ENCODE peak calls at places on chromosomes 13 and 19, in eight cellular contexts. One of them, this sample, is unnamed.

GRCh38 chr19:51799998-51800848 is 5.3 kb downstream of the FPR3 start:
- DNase-seq in OCI-LY7: no peak
- DNase-seq in PC-3: no peak
- DNase-seq in SK-N-SH: no peak
- DNase-seq in neural progenitor cell: no peak
- DNase-seq in GM23248: no peak
- DNase-seq in MM.1S: no peak
- DNase-seq in hepatocyte: no peak
- DNase-seq in this sample: no peak

GRCh38 chr19:42629191-42629590 is 34.5 kb upstream of the CEACAM8 start:
- DNase-seq in OCI-LY7: no peak
- DNase-seq in hepatocyte: no peak
- DNase-seq in PC-3: no peak
- DNase-seq in GM23248: peak
- DNase-seq in SK-N-SH: no peak
- DNase-seq in neural progenitor cell: no peak
- DNase-seq in MM.1S: no peak
- DNase-seq in this sample: no peak

GRCh38 chr19:10061717-10062310 is 24.3 kb upstream of the SHFL start:
- DNase-seq in MM.1S: no peak
- DNase-seq in hepatocyte: no peak
- DNase-seq in GM23248: peak
- DNase-seq in neural progenitor cell: peak
- DNase-seq in SK-N-SH: no peak
- DNase-seq in PC-3: no peak
- DNase-seq in OCI-LY7: no peak
- DNase-seq in this sample: peak

GRCh38 chr19:12629215-12629614 is 18.5 kb downstream of the ZNF791 start:
- DNase-seq in GM23248: no peak
- DNase-seq in SK-N-SH: no peak
- DNase-seq in neural progenitor cell: no peak
- DNase-seq in PC-3: no peak
- DNase-seq in MM.1S: no peak
- DNase-seq in hepatocyte: no peak
- DNase-seq in OCI-LY7: no peak
- DNase-seq in this sample: no peak

GRCh38 chr19:46791944-46792343 is 3.5 kb upstream of the SLC1A5 start:
- DNase-seq in neural progenitor cell: no peak
- DNase-seq in MM.1S: no peak
- DNase-seq in PC-3: no peak
- DNase-seq in OCI-LY7: no peak
- DNase-seq in SK-N-SH: peak
- DNase-seq in GM23248: no peak
- DNase-seq in hepatocyte: no peak
- DNase-seq in this sample: no peak

GRCh38 chr13:109945206-109945960 is 159.0 kb upstream of the IRS2 start:
- DNase-seq in SK-N-SH: no peak
- DNase-seq in GM23248: peak
- DNase-seq in PC-3: peak
- DNase-seq in hepatocyte: no peak
- DNase-seq in OCI-LY7: no peak
- DNase-seq in MM.1S: no peak
- DNase-seq in neural progenitor cell: no peak
- DNase-seq in this sample: no peak

GRCh38 chr19:17488593-17489391 is 18.5 kb downstream of the SLC27A1 start:
- DNase-seq in SK-N-SH: peak
- DNase-seq in OCI-LY7: peak
- DNase-seq in PC-3: peak
- DNase-seq in GM23248: peak
- DNase-seq in MM.1S: peak
- DNase-seq in hepatocyte: peak
- DNase-seq in neural progenitor cell: peak
- DNase-seq in this sample: peak

GRCh38 chr19:40443930-40444180 is 280 bp downstream of the SERTAD3 start:
- DNase-seq in MM.1S: no peak
- DNase-seq in OCI-LY7: peak
- DNase-seq in neural progenitor cell: no peak
- DNase-seq in PC-3: no peak
- DNase-seq in SK-N-SH: no peak
- DNase-seq in hepatocyte: no peak
- DNase-seq in GM23248: no peak
- DNase-seq in this sample: peak

GRCh38 chr13:52130641-52131040 is 1.8 kb upstream of the NEK5 start:
- DNase-seq in neural progenitor cell: no peak
- DNase-seq in hepatocyte: no peak
- DNase-seq in GM23248: no peak
- DNase-seq in OCI-LY7: no peak
- DNase-seq in MM.1S: no peak
- DNase-seq in SK-N-SH: no peak
- DNase-seq in PC-3: peak
- DNase-seq in this sample: no peak

GRCh38 chr19:8120636-8121480 is 28.5 kb downstream of the FBN3 start:
- DNase-seq in GM23248: no peak
- DNase-seq in SK-N-SH: no peak
- DNase-seq in OCI-LY7: no peak
- DNase-seq in MM.1S: no peak
- DNase-seq in neural progenitor cell: no peak
- DNase-seq in hepatocyte: no peak
- DNase-seq in PC-3: no peak
- DNase-seq in this sample: peak

GRCh38 chr13:44449999-44450821 is 76.6 kb downstream of the SERP2 start:
- DNase-seq in hepatocyte: peak
- DNase-seq in SK-N-SH: no peak
- DNase-seq in OCI-LY7: no peak
- DNase-seq in GM23248: no peak
- DNase-seq in MM.1S: no peak
- DNase-seq in PC-3: peak
- DNase-seq in neural progenitor cell: no peak
- DNase-seq in this sample: no peak

GRCh38 chr13:73870970-73871935 is 263.0 kb downstream of the KLF12 start:
- DNase-seq in MM.1S: no peak
- DNase-seq in PC-3: no peak
- DNase-seq in neural progenitor cell: no peak
- DNase-seq in hepatocyte: no peak
- DNase-seq in SK-N-SH: no peak
- DNase-seq in GM23248: peak
- DNase-seq in OCI-LY7: no peak
- DNase-seq in this sample: peak

GRCh38 chr19:49782515-49782914 is 15.7 kb downstream of the AP2A1 start:
- DNase-seq in neural progenitor cell: no peak
- DNase-seq in SK-N-SH: no peak
- DNase-seq in OCI-LY7: no peak
- DNase-seq in GM23248: no peak
- DNase-seq in PC-3: no peak
- DNase-seq in hepatocyte: no peak
- DNase-seq in MM.1S: no peak
- DNase-seq in this sample: no peak

GRCh38 chr13:30692108-30692507 is 43.2 kb upstream of the ALOX5AP start:
- DNase-seq in hepatocyte: no peak
- DNase-seq in neural progenitor cell: no peak
- DNase-seq in GM23248: no peak
- DNase-seq in PC-3: no peak
- DNase-seq in OCI-LY7: no peak
- DNase-seq in SK-N-SH: no peak
- DNase-seq in MM.1S: no peak
- DNase-seq in this sample: no peak

GRCh38 chr19:14476663-14477401 is 1.7 kb upstream of the PTGER1 start:
- DNase-seq in OCI-LY7: peak
- DNase-seq in MM.1S: no peak
- DNase-seq in SK-N-SH: peak
- DNase-seq in PC-3: peak
- DNase-seq in neural progenitor cell: no peak
- DNase-seq in hepatocyte: peak
- DNase-seq in GM23248: peak
- DNase-seq in this sample: no peak

GRCh38 chr19:13764821-13765394 is 586 bp downstream of the MRI1 start:
- DNase-seq in GM23248: peak
- DNase-seq in MM.1S: no peak
- DNase-seq in neural progenitor cell: peak
- DNase-seq in PC-3: peak
- DNase-seq in hepatocyte: peak
- DNase-seq in OCI-LY7: no peak
- DNase-seq in SK-N-SH: peak
- DNase-seq in this sample: peak

GRCh38 chr19:1247747-1248453 is 483 bp upstream of the MIDN start:
- DNase-seq in PC-3: peak
- DNase-seq in OCI-LY7: no peak
- DNase-seq in hepatocyte: peak
- DNase-seq in SK-N-SH: peak
- DNase-seq in MM.1S: no peak
- DNase-seq in neural progenitor cell: peak
- DNase-seq in GM23248: peak
- DNase-seq in this sample: peak

GRCh38 chr19:35316560-35316959 is 12.4 kb upstream of the CD22 start:
- DNase-seq in PC-3: no peak
- DNase-seq in MM.1S: no peak
- DNase-seq in OCI-LY7: no peak
- DNase-seq in SK-N-SH: no peak
- DNase-seq in neural progenitor cell: no peak
- DNase-seq in GM23248: no peak
- DNase-seq in hepatocyte: peak
- DNase-seq in this sample: no peak

GRCh38 chr13:27658569-27658968 is 36.9 kb downstream of the POLR1D start:
- DNase-seq in SK-N-SH: no peak
- DNase-seq in GM23248: peak
- DNase-seq in neural progenitor cell: no peak
- DNase-seq in PC-3: peak
- DNase-seq in hepatocyte: no peak
- DNase-seq in MM.1S: no peak
- DNase-seq in OCI-LY7: no peak
- DNase-seq in this sample: no peak

GRCh38 chr13:80989770-80990169 is 648.8 kb upstream of the SPRY2 start:
- DNase-seq in GM23248: no peak
- DNase-seq in MM.1S: no peak
- DNase-seq in OCI-LY7: no peak
- DNase-seq in SK-N-SH: no peak
- DNase-seq in neural progenitor cell: no peak
- DNase-seq in hepatocyte: no peak
- DNase-seq in PC-3: no peak
- DNase-seq in this sample: no peak

GRCh38 chr13:95298971-95299627 is 2.2 kb downstream of the ABCC4 start:
- DNase-seq in MM.1S: no peak
- DNase-seq in SK-N-SH: no peak
- DNase-seq in OCI-LY7: no peak
- DNase-seq in neural progenitor cell: no peak
- DNase-seq in hepatocyte: no peak
- DNase-seq in GM23248: peak
- DNase-seq in PC-3: peak
- DNase-seq in this sample: no peak
- TF ChIP-seq EZH2phosphoT487 in MM.1S: no peak
- TF ChIP-seq EZH2phosphoT487 in SK-N-SH: no peak
- TF ChIP-seq EZH2phosphoT487 in OCI-LY7: no peak
- TF ChIP-seq EZH2phosphoT487 in neural progenitor cell: no peak
- TF ChIP-seq EZH2phosphoT487 in hepatocyte: no peak
- TF ChIP-seq EZH2phosphoT487 in GM23248: no peak
- TF ChIP-seq EZH2phosphoT487 in PC-3: no peak
- TF ChIP-seq EZH2phosphoT487 in this sample: no peak

DNA sequence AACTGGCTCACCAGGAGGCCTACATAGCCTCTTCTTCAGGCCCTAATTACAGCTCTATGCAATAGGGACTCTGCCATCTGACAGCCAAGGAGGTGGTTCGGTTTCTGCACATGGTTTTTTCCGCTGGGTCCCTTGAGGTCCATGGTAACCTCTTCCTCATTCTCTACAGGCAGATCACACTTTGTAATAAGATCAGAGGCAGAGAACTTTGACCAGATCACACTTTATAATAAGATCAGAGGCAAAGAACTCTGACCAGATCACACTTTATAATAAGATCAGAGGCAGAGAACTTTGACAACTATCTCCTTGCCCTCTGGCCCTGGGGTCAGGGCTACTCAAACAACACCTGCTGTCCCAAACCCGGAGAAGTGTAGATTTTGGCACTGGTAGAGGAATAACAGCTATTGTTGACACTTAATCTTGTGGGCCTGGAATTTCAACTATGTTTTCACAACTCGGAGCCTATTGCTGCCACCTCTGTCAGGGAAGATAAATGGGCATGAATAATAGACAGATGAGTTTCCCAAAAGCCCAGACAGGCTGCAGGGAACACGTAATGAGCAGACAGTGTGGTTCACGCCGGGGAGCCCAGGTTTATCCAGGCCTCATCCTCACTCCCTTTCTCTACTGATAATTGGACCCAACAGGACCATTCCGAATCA is 246.1 kb downstream of the UQCRFS1 start:
- DNase-seq in PC-3: no peak
- DNase-seq in OCI-LY7: no peak
- DNase-seq in hepatocyte: no peak
- DNase-seq in GM23248: peak
- DNase-seq in SK-N-SH: no peak
- DNase-seq in MM.1S: no peak
- DNase-seq in neural progenitor cell: peak
- DNase-seq in this sample: no peak
- H3K4me3 ChIP-seq in PC-3: no peak
- H3K4me3 ChIP-seq in OCI-LY7: no peak
- H3K4me3 ChIP-seq in hepatocyte: no peak
- H3K4me3 ChIP-seq in GM23248: no peak
- H3K4me3 ChIP-seq in SK-N-SH: no peak
- H3K4me3 ChIP-seq in MM.1S: no peak
- H3K4me3 ChIP-seq in neural progenitor cell: no peak
- H3K4me3 ChIP-seq in this sample: no peak

DNA sequence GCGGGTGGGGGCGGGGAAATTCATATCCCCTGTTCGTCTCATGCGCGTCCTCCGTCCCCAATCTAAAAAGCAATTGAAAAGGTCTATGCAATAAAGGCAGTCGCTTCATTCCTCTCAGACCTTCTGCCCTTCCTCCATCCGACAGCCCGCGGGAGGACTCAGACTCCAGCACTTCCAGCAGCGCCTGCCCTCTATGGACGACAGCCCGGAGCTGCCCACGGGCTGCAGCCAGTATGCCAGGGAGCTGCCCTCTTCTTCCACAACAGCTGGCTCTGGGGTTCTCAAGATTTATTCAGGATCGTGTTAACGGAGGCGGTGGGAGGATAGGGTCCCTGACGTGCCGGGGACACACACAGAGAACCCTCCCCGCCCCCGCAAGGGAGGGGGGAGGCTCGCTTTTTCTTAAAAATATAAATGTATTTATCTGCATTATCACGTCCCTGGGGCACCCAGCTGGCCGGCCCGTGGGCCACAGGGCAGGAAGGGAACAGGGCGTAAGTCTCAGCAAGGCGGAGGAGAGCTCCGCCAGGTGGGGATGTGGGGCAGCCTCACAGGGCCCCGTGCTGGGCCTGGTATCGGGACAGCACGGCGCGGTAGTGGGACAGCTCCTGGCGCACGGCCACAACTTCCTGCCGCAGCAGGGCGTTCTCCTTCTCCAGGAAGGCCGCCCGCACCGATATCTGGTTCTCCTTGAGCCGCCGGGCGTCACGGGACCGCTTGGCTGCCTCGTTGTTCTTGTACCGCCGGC is 6.7 kb downstream of the DBP start:
- DNase-seq in MM.1S: no peak
- DNase-seq in OCI-LY7: no peak
- DNase-seq in SK-N-SH: no peak
- DNase-seq in GM23248: peak
- DNase-seq in PC-3: no peak
- DNase-seq in neural progenitor cell: peak
- DNase-seq in hepatocyte: peak
- DNase-seq in this sample: peak
- TF ChIP-seq EZH2phosphoT487 in MM.1S: no peak
- TF ChIP-seq EZH2phosphoT487 in OCI-LY7: no peak
- TF ChIP-seq EZH2phosphoT487 in SK-N-SH: no peak
- TF ChIP-seq EZH2phosphoT487 in GM23248: no peak
- TF ChIP-seq EZH2phosphoT487 in PC-3: no peak
- TF ChIP-seq EZH2phosphoT487 in neural progenitor cell: no peak
- TF ChIP-seq EZH2phosphoT487 in hepatocyte: no peak
- TF ChIP-seq EZH2phosphoT487 in this sample: no peak

GRCh38 chr13:20331949-20332348 is 99.8 kb upstream of the GJB6 start:
- DNase-seq in hepatocyte: no peak
- DNase-seq in GM23248: no peak
- DNase-seq in MM.1S: no peak
- DNase-seq in SK-N-SH: no peak
- DNase-seq in PC-3: no peak
- DNase-seq in OCI-LY7: no peak
- DNase-seq in neural progenitor cell: no peak
- DNase-seq in this sample: no peak
- H3K4me3 ChIP-seq in hepatocyte: no peak
- H3K4me3 ChIP-seq in GM23248: no peak
- H3K4me3 ChIP-seq in MM.1S: no peak
- H3K4me3 ChIP-seq in SK-N-SH: no peak
- H3K4me3 ChIP-seq in PC-3: no peak
- H3K4me3 ChIP-seq in OCI-LY7: no peak
- H3K4me3 ChIP-seq in neural progenitor cell: no peak
- H3K4me3 ChIP-seq in this sample: no peak

This sample was measured in GM23338.